ENCODE peak calls at places on chromosome 19, in four cellular contexts. Q is pancreas; L is CD8-positive, alpha-beta T cell; U is RWPE2. X is an unnamed sample.

GRCh38 chr19:34549833-34550232 is 68.3 kb downstream of the WTIP start:
- ATAC-seq in Q (no peak), L (no peak), U (no peak), X (no peak)

GRCh38 chr19:8370176-8371010 is 6.4 kb downstream of the ANGPTL4 start:
- ATAC-seq in Q (no peak), L (no peak), U (no peak), X (no peak)

GRCh38 chr19:41638624-41639023 is 11.8 kb upstream of the CEACAM4 start:
- ATAC-seq in Q (no peak), L (peak), U (no peak), X (no peak)

GRCh38 chr19:6066661-6067646 is 43.3 kb downstream of the RFX2 start:
- ATAC-seq in Q (peak), L (no peak), U (peak), X (peak)

GRCh38 chr19:2863818-2864217 is 3.3 kb upstream of the ZNF556 start:
- ATAC-seq in Q (no peak), L (no peak), U (no peak), X (no peak)

GRCh38 chr19:3370728-3371591 is 4.6 kb downstream of the NFIC start:
- ATAC-seq in Q (no peak), L (no peak), U (no peak), X (no peak)

GRCh38 chr19:10195199-10195519 is 406 bp upstream of the DNMT1 start:
- ATAC-seq in Q (no peak), L (peak), U (peak), X (no peak)

GRCh38 chr19:2394669-2395292 is 32.6 kb downstream of the TIMM13 start:
- ATAC-seq in Q (peak), L (peak), U (no peak), X (no peak)

GRCh38 chr19:868458-869244 is 9.2 kb downstream of the CFD start:
- ATAC-seq in Q (no peak), L (no peak), U (no peak), X (peak)

GRCh38 chr19:13228561-13228960 is 78.3 kb downstream of the IER2 start:
- ATAC-seq in Q (no peak), L (no peak), U (no peak), X (no peak)

GRCh38 chr19:57776764-57777296 is 7.4 kb downstream of the ZNF586 start:
- ATAC-seq in Q (no peak), L (no peak), U (no peak), X (no peak)

GRCh38 chr19:31312004-31312403 is 37.2 kb downstream of the TSHZ3 start:
- ATAC-seq in Q (peak), L (no peak), U (no peak), X (no peak)

GRCh38 chr19:2270157-2270571 is 11.8 kb downstream of the PEAK3 start:
- ATAC-seq in Q (peak), L (no peak), U (no peak), X (no peak)

GRCh38 chr19:12983561-12984142 is 11.6 kb upstream of the NFIX start:
- ATAC-seq in Q (peak), L (peak), U (peak), X (peak)

GRCh38 chr19:38090561-38090960 is 133.5 kb downstream of the DPF1 start:
- ATAC-seq in Q (peak), L (no peak), U (no peak), X (no peak)

GRCh38 chr19:8567522-8568172 is 9.6 kb downstream of the MYO1F start:
- ATAC-seq in Q (peak), L (no peak), U (no peak), X (peak)

GRCh38 chr19:4972509-4973230 is 3.8 kb downstream of the KDM4B start:
- ATAC-seq in Q (no peak), L (no peak), U (no peak), X (no peak)

GRCh38 chr19:38316477-38317067 is 825 bp upstream of the YIF1B start:
- ATAC-seq in Q (no peak), L (peak), U (no peak), X (no peak)

GRCh38 chr19:16897572-16898056 is 8.8 kb downstream of the F2RL3 start:
- ATAC-seq in Q (peak), L (no peak), U (no peak), X (peak)

GRCh38 chr19:29596885-29597525 is 9.1 kb upstream of the POP4 start:
- ATAC-seq in Q (no peak), L (no peak), U (no peak), X (no peak)

GRCh38 chr19:32719611-32720059 is at the start of gene TDRD12:
- ATAC-seq in Q (no peak), L (no peak), U (no peak), X (no peak)

GRCh38 chr19:814108-815078 is 7.4 kb downstream of the PLPPR3 start:
- ATAC-seq in Q (no peak), L (no peak), U (peak), X (no peak)

GRCh38 chr19:5153601-5154128 is 184.8 kb downstream of the KDM4B start:
- ATAC-seq in Q (peak), L (peak), U (no peak), X (no peak)

GRCh38 chr19:12202250-12202649 is 39.4 kb downstream of the ZNF136 start:
- ATAC-seq in Q (peak), L (peak), U (no peak), X (no peak)

GRCh38 chr19:54502518-54503048 is at the start of gene LAIR2:
- ATAC-seq in Q (no peak), L (no peak), U (no peak), X (no peak)

GRCh38 chr19:3055741-3056453 is 6.4 kb downstream of the TLE5 start:
- ATAC-seq in Q (peak), L (no peak), U (peak), X (no peak)

GRCh38 chr19:5282926-5283325 is 57.7 kb downstream of the PTPRS start:
- ATAC-seq in Q (no peak), L (no peak), U (no peak), X (peak)

GRCh38 chr19:35347171-35347929 is at the start of gene FFAR1:
- ATAC-seq in Q (no peak), L (peak), U (no peak), X (no peak)

GRCh38 chr19:39131255-39131755 is 5.7 kb downstream of the PAK4 start:
- ATAC-seq in Q (peak), L (no peak), U (no peak), X (peak)

GRCh38 chr19:4807188-4807587 is 15.7 kb downstream of the FEM1A start:
- ATAC-seq in Q (peak), L (no peak), U (no peak), X (no peak)

GRCh38 chr19:3006075-3006767 is 22.9 kb downstream of the TLE2 start:
- ATAC-seq in Q (no peak), L (no peak), U (no peak), X (no peak)

GRCh38 chr19:31436121-31436776 is 87.0 kb upstream of the TSHZ3 start:
- ATAC-seq in Q (no peak), L (no peak), U (peak), X (no peak)

GRCh38 chr19:5114713-5115112 is 145.8 kb downstream of the KDM4B start:
- ATAC-seq in Q (peak), L (no peak), U (no peak), X (no peak)

GRCh38 chr19:58395979-58396627 is 647 bp downstream of the RNF225 start:
- ATAC-seq in Q (no peak), L (no peak), U (peak), X (no peak)

GRCh38 chr19:54042989-54043388 is 20.7 kb downstream of the VSTM1 start:
- ATAC-seq in Q (no peak), L (no peak), U (no peak), X (no peak)

GRCh38 chr19:8396563-8397203 is 6.5 kb downstream of the RAB11B start:
- ATAC-seq in Q (peak), L (peak), U (peak), X (peak)

GRCh38 chr19:18304194-18304495 is 18.7 kb downstream of the LSM4 start:
- ATAC-seq in Q (peak), L (peak), U (no peak), X (no peak)
- H3K4me3 ChIP-seq in Q (no peak), L (peak), U (no peak), X (no peak)

GRCh38 chr19:48419158-48419920 is 25.9 kb downstream of the GRIN2D start:
- ATAC-seq in Q (peak), L (peak), U (no peak), X (peak)
- H3K27ac ChIP-seq in Q (no peak), L (no peak), U (no peak), X (no peak)

DNA sequence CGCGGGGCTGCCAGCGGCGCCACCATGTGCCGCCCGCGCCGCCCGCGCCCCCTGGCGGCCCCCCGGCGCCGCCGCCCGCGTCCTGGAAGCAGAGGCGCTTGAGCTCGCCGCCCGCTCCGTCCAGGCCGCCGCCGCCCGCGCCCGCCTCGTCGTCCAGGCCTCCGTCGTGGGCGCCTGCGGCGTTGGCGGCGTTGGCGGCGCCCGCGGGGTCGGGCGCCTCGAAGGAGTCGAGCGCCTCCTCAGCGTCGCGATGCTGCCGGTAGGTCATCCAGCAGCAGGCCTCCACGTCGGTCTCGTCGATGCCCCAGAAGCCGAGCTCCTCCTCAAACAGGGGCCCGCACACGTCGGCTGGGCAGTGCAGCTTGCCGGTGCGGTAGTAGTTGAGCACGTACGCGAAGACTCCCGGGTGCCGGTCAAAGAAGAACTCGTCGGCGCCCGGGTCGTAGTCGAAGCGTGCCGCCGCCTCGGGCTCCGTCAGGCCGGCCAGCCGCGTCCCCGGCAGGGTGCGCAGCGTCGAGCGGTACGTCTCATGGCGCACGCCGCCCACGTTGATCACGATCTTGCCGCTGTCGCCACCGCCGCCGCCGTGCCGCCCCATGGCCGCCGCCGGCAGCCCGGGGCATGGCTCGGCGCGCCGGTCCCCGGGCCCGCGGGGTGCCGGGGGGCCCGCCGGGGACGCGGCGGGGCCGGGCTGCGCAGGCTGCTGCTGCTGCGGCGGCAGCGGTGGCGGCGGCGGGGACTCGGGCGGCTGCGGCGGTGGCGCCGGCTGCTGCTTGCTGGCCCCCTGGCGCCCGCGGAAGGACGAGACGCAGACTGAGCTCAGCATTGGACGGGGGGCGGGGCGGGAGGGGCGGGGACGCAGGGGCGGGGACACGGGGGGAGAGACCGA is 676 bp downstream of the KCNC3 start:
- ATAC-seq in Q (no peak), L (no peak), U (peak), X (peak)
- TF ChIP-seq CTCF in Q (no peak), L (no peak), U (peak), X (peak)

DNA sequence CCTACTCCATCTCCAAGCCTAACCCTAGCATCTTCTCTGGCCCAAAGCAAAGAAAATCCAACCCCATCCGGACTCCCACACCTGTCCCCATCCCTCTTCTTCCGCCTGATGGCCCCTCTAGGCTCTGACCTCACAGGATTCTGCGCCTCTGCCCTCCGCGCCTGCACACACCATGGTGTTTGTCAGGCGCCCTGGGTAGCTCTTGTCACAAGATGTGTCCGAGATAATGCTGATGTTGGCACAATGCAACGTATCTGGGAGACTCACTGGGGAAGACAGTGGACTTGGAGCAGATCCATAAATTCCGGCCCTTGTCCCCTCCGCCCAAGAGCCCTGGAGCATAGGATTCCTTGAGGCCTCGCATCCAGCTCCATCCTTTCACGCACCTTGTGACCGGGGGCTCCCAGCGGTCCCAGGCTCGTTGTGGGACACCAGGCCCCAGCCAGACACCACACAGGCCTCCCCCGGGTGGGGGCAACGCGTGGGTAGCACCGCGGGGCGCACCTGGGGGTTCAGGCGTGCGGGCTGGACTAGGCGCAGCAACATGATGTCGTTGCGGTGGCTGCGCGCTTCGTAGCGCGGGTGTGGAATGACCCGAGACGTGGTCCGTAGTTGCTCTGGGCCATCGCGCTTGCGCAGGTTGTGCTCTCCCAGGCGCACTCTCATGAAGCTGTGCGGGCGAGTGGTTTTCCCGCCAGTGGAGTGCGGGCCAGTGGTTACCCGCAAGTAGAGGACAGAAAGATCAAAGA is 3.1 kb upstream of the KLK1 start:
- ATAC-seq in Q (no peak), L (no peak), U (no peak), X (no peak)
- H3K4me3 ChIP-seq in Q (no peak), L (no peak), U (no peak), X (no peak)

GRCh38 chr19:45498411-45499195 is at the start of gene PPM1N:
- ATAC-seq in Q (no peak), L (peak), U (peak), X (no peak)
- H3K27ac ChIP-seq in Q (no peak), L (peak), U (no peak), X (no peak)

GRCh38 chr19:7149956-7150705 is 80.6 kb downstream of the ZNF557 start:
- ATAC-seq in Q (no peak), L (no peak), U (no peak), X (no peak)
- TF ChIP-seq CTCF in Q (no peak), L (no peak), U (no peak), X (no peak)

GRCh38 chr19:46659151-46660007 is 1.6 kb downstream of the DACT3 start:
- ATAC-seq in Q (no peak), L (no peak), U (no peak), X (no peak)
- H3K4me3 ChIP-seq in Q (no peak), L (no peak), U (no peak), X (peak)

GRCh38 chr19:45899253-45899652 is 3.2 kb downstream of the MYPOP start:
- ATAC-seq in Q (no peak), L (no peak), U (no peak), X (no peak)

GRCh38 chr19:45897413-45897812 is 5.0 kb downstream of the MYPOP start:
- ATAC-seq in Q (no peak), L (no peak), U (no peak), X (no peak)

GRCh38 chr19:45890877-45891276 is 4.9 kb upstream of the IRF2BP1 start:
- ATAC-seq in Q (no peak), L (no peak), U (no peak), X (no peak)

GRCh38 chr19:45899919-45900589 is 2.4 kb downstream of the MYPOP start:
- ATAC-seq in Q (no peak), L (no peak), U (no peak), X (no peak)

GRCh38 chr19:45895519-45895972 is 6.9 kb downstream of the MYPOP start:
- ATAC-seq in Q (peak), L (no peak), U (no peak), X (peak)
- H3K27ac ChIP-seq in Q (no peak), L (no peak), U (no peak), X (no peak)

DNA sequence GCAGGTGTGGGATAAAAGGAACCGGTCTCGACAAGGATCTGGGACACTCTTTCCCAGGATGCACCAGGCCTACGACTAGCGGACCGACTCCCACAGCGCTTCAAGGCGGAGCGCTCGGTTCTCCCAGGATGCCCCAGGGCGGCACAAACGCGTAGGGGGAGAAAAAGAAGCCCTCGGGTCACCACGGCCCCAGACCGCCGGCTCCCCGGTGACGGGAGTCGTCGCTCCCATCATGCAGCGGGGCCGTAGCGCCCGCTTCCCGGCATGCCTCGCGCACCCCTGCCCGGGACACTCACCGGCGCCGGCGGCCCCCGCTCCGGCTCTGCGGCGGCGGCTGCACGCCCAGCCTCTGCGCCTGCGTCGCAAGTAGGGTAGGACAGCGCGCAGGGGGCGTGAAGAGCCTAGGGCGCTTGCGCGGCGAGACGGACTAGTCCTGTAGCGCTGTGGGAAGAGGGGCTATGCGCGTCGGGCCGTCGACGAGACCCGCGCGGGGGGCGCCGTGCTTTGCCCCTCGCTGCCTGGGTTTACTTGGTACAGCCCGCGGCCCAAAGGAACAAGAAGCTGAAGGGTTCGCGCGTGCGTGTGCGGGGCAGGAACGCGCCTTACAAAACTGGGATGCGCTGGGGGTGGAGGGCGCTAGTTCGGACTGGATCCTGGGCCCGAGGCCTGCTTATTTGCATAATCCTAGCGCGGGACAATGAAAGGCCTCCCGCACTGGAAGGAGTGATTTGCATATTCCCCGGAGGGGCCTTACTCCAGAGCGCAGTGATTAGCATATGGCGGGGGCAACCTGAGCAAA is at the start of gene ZNF428:
- ATAC-seq in Q (peak), L (peak), U (peak), X (peak)
- TF ChIP-seq CTCF in Q (no peak), L (no peak), U (no peak), X (no peak)

GRCh38 chr19:15124572-15125231 is 17.5 kb downstream of the SYDE1 start:
- ATAC-seq in Q (peak), L (no peak), U (peak), X (no peak)

GRCh38 chr19:15126511-15126910 is 19.3 kb downstream of the SYDE1 start:
- ATAC-seq in Q (no peak), L (no peak), U (no peak), X (no peak)

GRCh38 chr19:15125232-15126067 is 18.2 kb downstream of the SYDE1 start:
- ATAC-seq in Q (peak), L (peak), U (peak), X (peak)

GRCh38 chr19:15128162-15128770 is 21.1 kb downstream of the SYDE1 start:
- ATAC-seq in Q (no peak), L (no peak), U (no peak), X (no peak)

DNA sequence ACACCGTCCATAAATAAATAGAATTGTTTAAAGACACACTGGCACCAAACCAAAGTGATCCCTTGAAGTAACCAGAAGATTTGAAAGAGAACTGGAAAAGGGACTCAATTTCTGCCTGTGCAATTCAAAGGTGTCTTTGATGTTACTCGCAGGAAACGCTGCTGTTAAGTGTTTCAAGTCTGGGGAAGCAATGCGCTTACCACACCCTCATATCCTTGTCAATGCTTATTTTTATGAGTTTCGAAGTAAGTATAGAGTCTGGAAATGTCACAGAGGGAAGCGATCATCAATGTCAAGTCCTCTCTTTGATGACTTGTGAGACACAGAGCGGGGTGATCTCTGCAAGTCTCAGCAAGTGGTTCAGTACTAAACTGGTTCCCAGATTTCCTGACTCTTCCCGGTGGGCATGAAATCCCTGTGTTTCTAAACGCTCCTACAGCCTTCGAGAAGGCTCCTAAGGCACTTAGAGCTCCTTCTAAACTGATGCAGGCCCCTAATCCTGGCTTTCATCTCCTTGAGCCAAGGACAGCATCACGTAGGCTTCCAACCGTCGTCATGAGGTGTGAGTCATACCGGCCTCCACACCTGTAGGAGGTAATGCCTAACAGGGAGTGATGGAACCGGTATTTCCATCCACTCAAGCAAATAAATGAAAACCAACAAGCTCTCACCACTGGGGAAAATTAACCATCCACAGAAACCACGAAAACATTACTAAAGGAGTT is 22.8 kb downstream of the SYDE1 start:
- ATAC-seq in Q (no peak), L (no peak), U (no peak), X (no peak)
- H3K4me3 ChIP-seq in Q (no peak), L (peak), U (no peak), X (no peak)